ENCODE peak calls at places on chromosome 7, in five cellular contexts. R is IMR-90, N is RWPE2, Q is cardiac muscle cell, F is PC-9. C is an unnamed sample. For H3K27me3, the result is how much of the 10 kb centered on the place peaks cover.

GRCh38 chr7:139731802-139732470 is 45.9 kb downstream of the HIPK2 start:
- DNase-seq in N (peak), Q (no peak), R (peak), F (peak), C (no peak)

GRCh38 chr7:117791877-117792780 is 81.1 kb downstream of the CTTNBP2 start:
- DNase-seq in Q (no peak), R (no peak), F (no peak), N (no peak), C (no peak)

GRCh38 chr7:14196555-14196954 is 207.1 kb upstream of the ETV1 start:
- DNase-seq in R (peak), Q (no peak), N (no peak), F (no peak), C (no peak)

GRCh38 chr7:74483402-74484336 is 30.0 kb downstream of the GTF2IRD1 start:
- DNase-seq in F (peak), R (peak), N (no peak), Q (no peak), C (no peak)

GRCh38 chr7:33873518-33873917 is 31.8 kb upstream of the BMPER start:
- DNase-seq in F (no peak), Q (no peak), N (no peak), R (no peak), C (no peak)

GRCh38 chr7:17233643-17234397 is 64.6 kb upstream of the AHR start:
- DNase-seq in N (no peak), Q (no peak), F (no peak), R (no peak), C (peak)

GRCh38 chr7:5822742-5823503 is 41.5 kb upstream of the RNF216 start:
- DNase-seq in R (peak), Q (peak), N (peak), F (peak), C (peak)

GRCh38 chr7:47779341-47779771 is 168.9 kb downstream of the PKD1L1 start:
- DNase-seq in Q (no peak), R (no peak), F (no peak), N (no peak), C (no peak)

GRCh38 chr7:155188357-155188756 is 109.3 kb upstream of the INSIG1 start:
- DNase-seq in Q (no peak), N (no peak), F (no peak), R (no peak), C (no peak)

GRCh38 chr7:82572195-82572880 is 128.8 kb upstream of the CACNA2D1 start:
- DNase-seq in R (peak), Q (peak), N (peak), F (peak), C (peak)

GRCh38 chr7:68998136-68998535 is 600.1 kb upstream of the AUTS2 start:
- DNase-seq in Q (no peak), F (no peak), R (no peak), N (no peak), C (no peak)

GRCh38 chr7:37342665-37343471 is 105.8 kb downstream of the ELMO1 start:
- DNase-seq in R (no peak), Q (no peak), N (no peak), F (no peak), C (peak)

GRCh38 chr7:22394739-22395138 is 37.8 kb upstream of the RAPGEF5 start:
- DNase-seq in R (no peak), Q (no peak), N (no peak), F (no peak), C (no peak)

GRCh38 chr7:17770710-17771375 is 169.5 kb downstream of the SNX13 start:
- DNase-seq in R (no peak), Q (no peak), N (no peak), F (no peak), C (no peak)

GRCh38 chr7:113404245-113404644 is 285.9 kb upstream of the SMIM30 start:
- DNase-seq in Q (peak), F (no peak), N (no peak), R (no peak), C (no peak)

GRCh38 chr7:23622469-23622868 is 25.3 kb downstream of the CCDC126 start:
- DNase-seq in R (peak), Q (no peak), N (no peak), F (peak), C (no peak)

GRCh38 chr7:140585333-140585732 is 55.3 kb downstream of the DENND2A start:
- DNase-seq in R (no peak), N (no peak), Q (no peak), F (no peak), C (no peak)

GRCh38 chr7:51261950-51262795 is 54.4 kb downstream of the COBL start:
- DNase-seq in N (no peak), R (no peak), Q (no peak), F (no peak), C (no peak)

DNA sequence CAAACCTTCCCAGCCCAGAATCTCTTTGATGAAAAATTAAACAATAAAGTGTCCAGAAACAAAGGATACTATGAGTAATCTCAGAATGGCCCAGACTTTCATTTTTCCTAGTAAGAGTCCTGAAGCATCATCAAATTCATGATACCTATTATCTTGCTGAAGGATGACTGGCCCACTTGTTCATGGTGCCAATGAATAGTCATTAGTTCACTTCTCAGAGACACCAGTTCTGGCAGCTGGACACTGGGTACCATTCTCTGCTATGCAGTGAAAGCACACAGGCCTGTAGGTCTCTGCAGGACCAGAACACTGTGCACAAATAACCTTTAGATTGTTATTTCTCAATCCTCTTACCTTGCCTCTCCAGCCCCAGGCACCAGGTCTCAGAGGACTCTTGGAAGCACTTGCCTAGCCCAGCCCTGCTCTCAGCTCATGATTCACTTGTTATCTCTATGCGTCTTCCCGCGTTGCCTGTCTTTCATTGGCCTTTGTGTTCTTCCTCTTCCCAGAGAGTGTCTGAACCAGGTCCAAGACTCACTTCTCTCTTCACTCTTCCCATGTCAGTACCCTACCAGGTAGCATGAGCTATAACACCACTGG is 98.1 kb upstream of the AGBL3 start:
- DNase-seq in R (no peak), F (no peak), N (no peak), Q (no peak), C (no peak)
- TF ChIP-seq CTCF in R (no peak), F (no peak), N (no peak), Q (no peak), C (no peak)

GRCh38 chr7:19112290-19113000 is 5.0 kb downstream of the TWIST1 start:
- DNase-seq in N (no peak), R (peak), F (no peak), Q (peak), C (no peak)
- H3K27me3 ChIP-seq in N (half or more), R (under half), F (under half), Q (under half), C (under half)

GRCh38 chr7:100195222-100195621 is 17.5 kb downstream of the STAG3 start:
- DNase-seq in R (no peak), Q (no peak), F (no peak), N (no peak), C (no peak)

GRCh38 chr7:100191775-100192174 is 14.1 kb downstream of the STAG3 start:
- DNase-seq in N (no peak), F (peak), Q (no peak), R (peak), C (no peak)

GRCh38 chr7:100189061-100189460 is 11.3 kb downstream of the STAG3 start:
- DNase-seq in N (no peak), R (no peak), Q (no peak), F (no peak), C (no peak)

GRCh38 chr7:100192951-100193350 is 15.2 kb downstream of the STAG3 start:
- DNase-seq in N (no peak), R (no peak), F (no peak), Q (no peak), C (no peak)

GRCh38 chr7:100190059-100190711 is 12.5 kb downstream of the STAG3 start:
- DNase-seq in N (no peak), F (no peak), Q (peak), R (peak), C (no peak)
- TF ChIP-seq CTCF in N (peak), F (peak), Q (peak), R (peak), C (peak)

GRCh38 chr7:44307905-44308740 is 17.3 kb downstream of the CAMK2B start:
- DNase-seq in R (no peak), F (no peak), N (no peak), Q (no peak), C (no peak)
- H3K27me3 ChIP-seq in R (under half), F (under half), N (under half), Q (under half), C (under half)

GRCh38 chr7:131223151-131223550 is 104.5 kb upstream of the MKLN1 start:
- DNase-seq in F (no peak), N (no peak), R (no peak), Q (no peak), C (no peak)
- TF ChIP-seq CTCF in F (no peak), N (no peak), R (no peak), Q (no peak), C (no peak)

DNA sequence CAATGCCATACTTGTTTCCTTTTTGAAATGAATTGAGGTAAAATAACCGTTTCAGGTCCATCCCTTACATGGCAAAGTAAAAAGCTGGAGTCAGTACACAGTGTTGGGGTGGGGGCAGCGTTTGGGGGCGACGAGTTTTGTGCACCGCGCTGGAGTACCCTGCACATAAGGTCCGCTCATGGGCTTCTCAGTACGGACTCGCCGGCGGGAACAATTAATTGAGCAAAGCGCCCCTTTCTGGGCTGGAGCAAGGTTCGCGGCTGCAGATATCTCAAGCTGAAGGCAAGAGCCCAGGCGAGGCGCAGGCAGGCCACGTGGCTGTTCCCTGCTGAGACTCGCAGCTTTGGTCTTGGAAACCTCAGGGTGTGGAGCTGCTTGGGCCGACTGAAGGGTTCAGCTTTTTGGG is 1.5 kb upstream of the TWIST1 start:
- DNase-seq in R (no peak), N (no peak), F (no peak), Q (peak), C (no peak)
- H3K27me3 ChIP-seq in R (under half), N (half or more), F (under half), Q (under half), C (under half)

DNA sequence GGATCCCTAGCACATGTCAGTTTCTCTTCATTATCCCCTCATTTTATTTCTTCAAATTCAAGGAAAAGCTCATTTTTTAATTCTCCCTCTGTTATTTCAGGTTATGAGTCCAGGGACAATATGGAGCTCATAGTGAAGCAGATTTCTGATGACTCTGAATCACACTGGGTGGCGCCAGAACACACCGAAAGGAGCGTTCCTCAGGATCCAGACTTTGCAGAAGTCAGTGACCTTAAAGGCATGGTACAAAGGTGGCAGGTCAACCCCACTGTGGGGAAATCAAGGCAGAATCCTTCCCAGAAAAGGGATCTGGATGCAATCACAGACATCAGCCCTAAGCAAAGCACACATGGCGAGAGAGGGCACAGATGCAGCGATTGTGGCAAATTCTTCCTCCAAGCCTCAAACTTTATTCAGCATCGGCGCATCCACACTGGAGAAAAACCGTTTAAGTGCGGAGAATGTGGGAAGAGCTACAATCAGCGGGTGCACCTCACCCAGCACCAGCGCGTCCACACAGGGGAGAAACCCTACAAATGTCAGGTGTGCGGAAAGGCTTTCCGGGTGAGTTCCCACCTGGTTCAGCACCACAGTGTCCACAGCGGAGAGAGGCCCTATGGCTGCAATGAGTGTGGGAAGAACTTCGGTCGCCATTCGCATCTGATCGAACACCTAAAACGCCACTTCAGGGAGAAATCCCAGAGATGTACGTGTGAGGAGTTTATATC is 21.4 kb downstream of the ZKSCAN5 start:
- DNase-seq in N (no peak), Q (peak), F (no peak), R (no peak), C (peak)
- TF ChIP-seq CTCF in N (peak), Q (peak), F (peak), R (peak), C (no peak)

C was measured in CD8-positive, alpha-beta T cell.